ENCODE peak calls at places on chromosomes 5 and 9, in seven cellular contexts. One of them, this sample, is unnamed. For H3K9me3, the result is how much of the 10 kb centered on the place peaks cover.

GRCh38 chr5:68260455-68260854 is 44.9 kb downstream of the PIK3R1 start:
- DNase-seq in OCI-LY7: no peak
- DNase-seq in osteoblast: no peak
- DNase-seq in tibial artery: no peak
- DNase-seq in left ventricle myocardium inferior: no peak
- DNase-seq in body of pancreas: no peak
- DNase-seq in neuronal stem cell: no peak
- DNase-seq in this sample: no peak

GRCh38 chr5:1493413-1493812 is 30.3 kb downstream of the LPCAT1 start:
- DNase-seq in OCI-LY7: no peak
- DNase-seq in osteoblast: no peak
- DNase-seq in tibial artery: no peak
- DNase-seq in left ventricle myocardium inferior: no peak
- DNase-seq in body of pancreas: no peak
- DNase-seq in neuronal stem cell: no peak
- DNase-seq in this sample: no peak

GRCh38 chr9:2466703-2467102 is 154.9 kb upstream of the VLDLR start:
- DNase-seq in OCI-LY7: no peak
- DNase-seq in osteoblast: no peak
- DNase-seq in tibial artery: no peak
- DNase-seq in left ventricle myocardium inferior: no peak
- DNase-seq in body of pancreas: no peak
- DNase-seq in neuronal stem cell: no peak
- DNase-seq in this sample: no peak

GRCh38 chr9:72041775-72042194 is 18.6 kb downstream of the C9orf57 start:
- DNase-seq in OCI-LY7: no peak
- DNase-seq in osteoblast: no peak
- DNase-seq in tibial artery: peak
- DNase-seq in left ventricle myocardium inferior: peak
- DNase-seq in body of pancreas: peak
- DNase-seq in neuronal stem cell: no peak
- DNase-seq in this sample: peak

GRCh38 chr5:93611900-93612898 is 29.2 kb downstream of the NR2F1 start:
- DNase-seq in OCI-LY7: no peak
- DNase-seq in osteoblast: no peak
- DNase-seq in tibial artery: no peak
- DNase-seq in left ventricle myocardium inferior: no peak
- DNase-seq in body of pancreas: no peak
- DNase-seq in neuronal stem cell: no peak
- DNase-seq in this sample: no peak

GRCh38 chr5:148665431-148665830 is 11.1 kb upstream of the HTR4 start:
- DNase-seq in OCI-LY7: no peak
- DNase-seq in osteoblast: no peak
- DNase-seq in tibial artery: no peak
- DNase-seq in left ventricle myocardium inferior: no peak
- DNase-seq in body of pancreas: no peak
- DNase-seq in neuronal stem cell: no peak
- DNase-seq in this sample: no peak

GRCh38 chr5:140011297-140011802 is 31.7 kb downstream of the NRG2 start:
- DNase-seq in OCI-LY7: no peak
- DNase-seq in osteoblast: no peak
- DNase-seq in tibial artery: no peak
- DNase-seq in left ventricle myocardium inferior: peak
- DNase-seq in body of pancreas: peak
- DNase-seq in neuronal stem cell: no peak
- DNase-seq in this sample: no peak

GRCh38 chr5:111756701-111757581 is at the start of gene NREP:
- DNase-seq in OCI-LY7: peak
- DNase-seq in osteoblast: peak
- DNase-seq in tibial artery: peak
- DNase-seq in left ventricle myocardium inferior: peak
- DNase-seq in body of pancreas: peak
- DNase-seq in neuronal stem cell: peak
- DNase-seq in this sample: peak

GRCh38 chr5:146565764-146566163 is 49.8 kb upstream of the GPR151 start:
- DNase-seq in OCI-LY7: peak
- DNase-seq in osteoblast: peak
- DNase-seq in tibial artery: no peak
- DNase-seq in left ventricle myocardium inferior: no peak
- DNase-seq in body of pancreas: peak
- DNase-seq in neuronal stem cell: peak
- DNase-seq in this sample: peak

GRCh38 chr9:109989296-109989695 is 209.3 kb downstream of the PALM2AKAP2 start:
- DNase-seq in OCI-LY7: no peak
- DNase-seq in osteoblast: no peak
- DNase-seq in tibial artery: no peak
- DNase-seq in left ventricle myocardium inferior: no peak
- DNase-seq in body of pancreas: no peak
- DNase-seq in neuronal stem cell: no peak
- DNase-seq in this sample: no peak

GRCh38 chr5:24606974-24607373 is 37.8 kb downstream of the CDH10 start:
- DNase-seq in OCI-LY7: no peak
- DNase-seq in osteoblast: no peak
- DNase-seq in tibial artery: no peak
- DNase-seq in left ventricle myocardium inferior: no peak
- DNase-seq in body of pancreas: peak
- DNase-seq in neuronal stem cell: no peak
- DNase-seq in this sample: no peak

GRCh38 chr9:89364664-89365531 is 46.6 kb downstream of the SECISBP2 start:
- DNase-seq in OCI-LY7: no peak
- DNase-seq in osteoblast: peak
- DNase-seq in tibial artery: peak
- DNase-seq in left ventricle myocardium inferior: no peak
- DNase-seq in body of pancreas: no peak
- DNase-seq in neuronal stem cell: no peak
- DNase-seq in this sample: no peak

GRCh38 chr9:1098551-1098950 is 48.4 kb downstream of the DMRT2 start:
- DNase-seq in OCI-LY7: no peak
- DNase-seq in osteoblast: no peak
- DNase-seq in tibial artery: no peak
- DNase-seq in left ventricle myocardium inferior: no peak
- DNase-seq in body of pancreas: no peak
- DNase-seq in neuronal stem cell: no peak
- DNase-seq in this sample: no peak

GRCh38 chr5:105283134-105283533 is 1720.5 kb upstream of the NUDT12 start:
- DNase-seq in OCI-LY7: no peak
- DNase-seq in osteoblast: no peak
- DNase-seq in tibial artery: no peak
- DNase-seq in left ventricle myocardium inferior: no peak
- DNase-seq in body of pancreas: no peak
- DNase-seq in neuronal stem cell: no peak
- DNase-seq in this sample: no peak

GRCh38 chr5:139177809-139178581 is 20.2 kb downstream of the SIL1 start:
- DNase-seq in OCI-LY7: peak
- DNase-seq in osteoblast: no peak
- DNase-seq in tibial artery: no peak
- DNase-seq in left ventricle myocardium inferior: peak
- DNase-seq in body of pancreas: peak
- DNase-seq in neuronal stem cell: no peak
- DNase-seq in this sample: no peak

GRCh38 chr5:114319821-114320220 is 42.0 kb upstream of the KCNN2 start:
- DNase-seq in OCI-LY7: no peak
- DNase-seq in osteoblast: no peak
- DNase-seq in tibial artery: no peak
- DNase-seq in left ventricle myocardium inferior: no peak
- DNase-seq in body of pancreas: no peak
- DNase-seq in neuronal stem cell: no peak
- DNase-seq in this sample: no peak

GRCh38 chr5:135015942-135016341 is 18.1 kb downstream of the PITX1 start:
- DNase-seq in OCI-LY7: no peak
- DNase-seq in osteoblast: no peak
- DNase-seq in tibial artery: no peak
- DNase-seq in left ventricle myocardium inferior: no peak
- DNase-seq in body of pancreas: no peak
- DNase-seq in neuronal stem cell: no peak
- DNase-seq in this sample: no peak

GRCh38 chr5:126351138-126351537 is 72.1 kb upstream of the GRAMD2B start:
- DNase-seq in OCI-LY7: no peak
- DNase-seq in osteoblast: no peak
- DNase-seq in tibial artery: no peak
- DNase-seq in left ventricle myocardium inferior: no peak
- DNase-seq in body of pancreas: no peak
- DNase-seq in neuronal stem cell: no peak
- DNase-seq in this sample: no peak

GRCh38 chr5:176387384-176387925 is 943 bp downstream of the NOP16 start:
- DNase-seq in OCI-LY7: peak
- DNase-seq in osteoblast: no peak
- DNase-seq in tibial artery: no peak
- DNase-seq in left ventricle myocardium inferior: no peak
- DNase-seq in body of pancreas: no peak
- DNase-seq in neuronal stem cell: no peak
- DNase-seq in this sample: no peak

GRCh38 chr9:84669008-84669292 is 579 bp upstream of the NTRK2 start:
- DNase-seq in OCI-LY7: no peak
- DNase-seq in osteoblast: peak
- DNase-seq in tibial artery: no peak
- DNase-seq in left ventricle myocardium inferior: no peak
- DNase-seq in body of pancreas: no peak
- DNase-seq in neuronal stem cell: no peak
- DNase-seq in this sample: no peak

GRCh38 chr9:96604005-96604320 is 15.7 kb downstream of the CDC14B start:
- DNase-seq in OCI-LY7: no peak
- DNase-seq in osteoblast: peak
- DNase-seq in tibial artery: peak
- DNase-seq in left ventricle myocardium inferior: no peak
- DNase-seq in body of pancreas: no peak
- DNase-seq in neuronal stem cell: no peak
- DNase-seq in this sample: no peak

GRCh38 chr5:131328536-131329186 is 64.8 kb downstream of the CDC42SE2 start:
- DNase-seq in OCI-LY7: no peak
- DNase-seq in osteoblast: peak
- DNase-seq in tibial artery: no peak
- DNase-seq in left ventricle myocardium inferior: no peak
- DNase-seq in body of pancreas: no peak
- DNase-seq in neuronal stem cell: no peak
- DNase-seq in this sample: no peak

GRCh38 chr5:172778223-172778814 is 7.3 kb upstream of the DUSP1 start:
- DNase-seq in OCI-LY7: no peak
- DNase-seq in osteoblast: peak
- DNase-seq in tibial artery: peak
- DNase-seq in left ventricle myocardium inferior: no peak
- DNase-seq in body of pancreas: peak
- DNase-seq in neuronal stem cell: no peak
- DNase-seq in this sample: no peak

GRCh38 chr9:111599092-111599947 is at the start of gene PTGR1:
- DNase-seq in OCI-LY7: no peak
- DNase-seq in osteoblast: peak
- DNase-seq in tibial artery: peak
- DNase-seq in left ventricle myocardium inferior: peak
- DNase-seq in body of pancreas: peak
- DNase-seq in neuronal stem cell: peak
- DNase-seq in this sample: peak

GRCh38 chr5:154038241-154038603 is 488 bp downstream of the FAM114A2 start:
- DNase-seq in OCI-LY7: peak
- DNase-seq in osteoblast: no peak
- DNase-seq in tibial artery: no peak
- DNase-seq in left ventricle myocardium inferior: no peak
- DNase-seq in body of pancreas: peak
- DNase-seq in neuronal stem cell: no peak
- DNase-seq in this sample: no peak

GRCh38 chr5:115816226-115817042 is at the start of gene CDO1:
- DNase-seq in OCI-LY7: no peak
- DNase-seq in osteoblast: peak
- DNase-seq in tibial artery: peak
- DNase-seq in left ventricle myocardium inferior: peak
- DNase-seq in body of pancreas: peak
- DNase-seq in neuronal stem cell: peak
- DNase-seq in this sample: peak
- H3K27ac ChIP-seq in OCI-LY7: no peak
- H3K27ac ChIP-seq in osteoblast: no peak
- H3K27ac ChIP-seq in tibial artery: peak
- H3K27ac ChIP-seq in left ventricle myocardium inferior: peak
- H3K27ac ChIP-seq in body of pancreas: peak
- H3K27ac ChIP-seq in neuronal stem cell: peak
- H3K27ac ChIP-seq in this sample: peak

GRCh38 chr5:141392429-141393198 is at the start of gene PCDHGA8:
- DNase-seq in OCI-LY7: peak
- DNase-seq in osteoblast: no peak
- DNase-seq in tibial artery: no peak
- DNase-seq in left ventricle myocardium inferior: no peak
- DNase-seq in body of pancreas: no peak
- DNase-seq in neuronal stem cell: no peak
- DNase-seq in this sample: no peak
- H3K9me3 ChIP-seq in OCI-LY7: under half
- H3K9me3 ChIP-seq in osteoblast: under half
- H3K9me3 ChIP-seq in tibial artery: under half
- H3K9me3 ChIP-seq in left ventricle myocardium inferior: half or more
- H3K9me3 ChIP-seq in body of pancreas: under half
- H3K9me3 ChIP-seq in neuronal stem cell: under half
- H3K9me3 ChIP-seq in this sample: under half

GRCh38 chr9:19173598-19174125 is 46.4 kb upstream of the PLIN2 start:
- DNase-seq in OCI-LY7: no peak
- DNase-seq in osteoblast: no peak
- DNase-seq in tibial artery: no peak
- DNase-seq in left ventricle myocardium inferior: no peak
- DNase-seq in body of pancreas: no peak
- DNase-seq in neuronal stem cell: no peak
- DNase-seq in this sample: no peak
- H3K27ac ChIP-seq in OCI-LY7: no peak
- H3K27ac ChIP-seq in osteoblast: peak
- H3K27ac ChIP-seq in tibial artery: no peak
- H3K27ac ChIP-seq in left ventricle myocardium inferior: no peak
- H3K27ac ChIP-seq in body of pancreas: no peak
- H3K27ac ChIP-seq in neuronal stem cell: no peak
- H3K27ac ChIP-seq in this sample: no peak

GRCh38 chr5:157232706-157233105 is 33.2 kb upstream of the CYFIP2 start:
- DNase-seq in OCI-LY7: no peak
- DNase-seq in osteoblast: no peak
- DNase-seq in tibial artery: no peak
- DNase-seq in left ventricle myocardium inferior: no peak
- DNase-seq in body of pancreas: no peak
- DNase-seq in neuronal stem cell: no peak
- DNase-seq in this sample: no peak

GRCh38 chr5:157233515-157233914 is 32.4 kb upstream of the CYFIP2 start:
- DNase-seq in OCI-LY7: no peak
- DNase-seq in osteoblast: no peak
- DNase-seq in tibial artery: no peak
- DNase-seq in left ventricle myocardium inferior: no peak
- DNase-seq in body of pancreas: no peak
- DNase-seq in neuronal stem cell: no peak
- DNase-seq in this sample: no peak

GRCh38 chr5:157236423-157236822 is 29.5 kb upstream of the CYFIP2 start:
- DNase-seq in OCI-LY7: no peak
- DNase-seq in osteoblast: no peak
- DNase-seq in tibial artery: no peak
- DNase-seq in left ventricle myocardium inferior: no peak
- DNase-seq in body of pancreas: no peak
- DNase-seq in neuronal stem cell: no peak
- DNase-seq in this sample: no peak

GRCh38 chr5:157225463-157226422 is 40.2 kb upstream of the CYFIP2 start:
- DNase-seq in OCI-LY7: no peak
- DNase-seq in osteoblast: no peak
- DNase-seq in tibial artery: no peak
- DNase-seq in left ventricle myocardium inferior: no peak
- DNase-seq in body of pancreas: no peak
- DNase-seq in neuronal stem cell: no peak
- DNase-seq in this sample: no peak

DNA sequence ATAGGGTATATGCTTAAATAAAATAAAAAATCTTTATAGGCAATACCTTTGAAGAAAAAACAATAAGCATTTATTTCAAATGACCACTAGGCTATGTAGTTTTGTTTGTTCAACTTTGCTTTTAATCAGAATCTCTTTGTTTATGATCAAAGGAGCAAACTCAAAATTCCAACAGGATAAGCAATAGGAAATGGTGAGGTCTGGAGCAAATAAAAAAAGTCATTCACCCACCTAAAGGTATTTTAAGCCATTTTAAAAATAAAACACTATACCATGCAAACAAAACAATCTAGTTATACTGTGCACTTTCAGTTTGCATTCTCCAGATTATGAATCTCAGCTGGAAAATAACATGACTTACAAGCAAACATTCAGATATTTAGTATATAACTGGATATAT is 35.3 kb upstream of the CYFIP2 start:
- DNase-seq in OCI-LY7: no peak
- DNase-seq in osteoblast: no peak
- DNase-seq in tibial artery: no peak
- DNase-seq in left ventricle myocardium inferior: no peak
- DNase-seq in body of pancreas: no peak
- DNase-seq in neuronal stem cell: no peak
- DNase-seq in this sample: no peak
- H3K9me3 ChIP-seq in OCI-LY7: under half
- H3K9me3 ChIP-seq in osteoblast: under half
- H3K9me3 ChIP-seq in tibial artery: under half
- H3K9me3 ChIP-seq in left ventricle myocardium inferior: under half
- H3K9me3 ChIP-seq in body of pancreas: under half
- H3K9me3 ChIP-seq in neuronal stem cell: under half
- H3K9me3 ChIP-seq in this sample: under half

This sample was measured in tibial nerve.